ENCODE peak calls at places on chromosomes 7 and 10, in four cellular contexts. Z is left ventricle myocardium inferior, K is psoas muscle, W is lower lobe of right lung. F is an unnamed sample. For H3K4me1, the result is how much of the 10 kb centered on the place peaks cover.

GRCh38 chr7:80666376-80666775 is 27.9 kb downstream of the CD36 start:
- DNase-seq in Z (no peak), W (no peak), K (no peak), F (no peak)

GRCh38 chr10:88117869-88118632 is 254.6 kb downstream of the PTEN start:
- DNase-seq in W (no peak), Z (no peak), K (no peak), F (no peak)

GRCh38 chr7:17984288-17984687 is 43.4 kb downstream of the PRPS1L1 start:
- DNase-seq in W (no peak), Z (no peak), K (no peak), F (no peak)

GRCh38 chr10:116014859-116015258 is 258.1 kb downstream of the GFRA1 start:
- DNase-seq in Z (no peak), K (no peak), W (no peak), F (no peak)

GRCh38 chr10:25226775-25227682 is 52.2 kb downstream of the GPR158 start:
- DNase-seq in W (no peak), K (no peak), Z (no peak), F (no peak)

GRCh38 chr7:1693419-1693990 is 23.4 kb downstream of the ELFN1 start:
- DNase-seq in Z (peak), W (peak), K (peak), F (peak)

GRCh38 chr7:40822861-40823260 is 688.1 kb downstream of the SUGCT start:
- DNase-seq in W (no peak), K (no peak), Z (no peak), F (no peak)

GRCh38 chr7:2807455-2807845 is 36.7 kb downstream of the GNA12 start:
- DNase-seq in K (no peak), Z (no peak), W (no peak), F (no peak)

GRCh38 chr7:98314469-98314868 is 33.0 kb downstream of the BRI3 start:
- DNase-seq in Z (no peak), K (no peak), W (no peak), F (no peak)

GRCh38 chr7:16193631-16194030 is 227.7 kb downstream of the CRPPA start:
- DNase-seq in Z (no peak), K (no peak), W (no peak), F (no peak)

GRCh38 chr7:119720541-119720940 is 552.4 kb upstream of the KCND2 start:
- DNase-seq in K (no peak), W (no peak), Z (no peak), F (no peak)

GRCh38 chr7:6392712-6393666 is 54.8 kb downstream of the DAGLB start:
- DNase-seq in Z (peak), W (peak), K (peak), F (peak)

GRCh38 chr7:69349291-69349690 is 249.0 kb upstream of the AUTS2 start:
- DNase-seq in Z (no peak), W (no peak), K (no peak), F (no peak)
- TF ChIP-seq CTCF in Z (no peak), W (no peak), K (no peak), F (no peak)

GRCh38 chr10:30422296-30422695 is 11.7 kb upstream of the MAP3K8 start:
- DNase-seq in K (no peak), Z (no peak), W (no peak), F (no peak)
- H3K4me1 ChIP-seq in K (under half), Z (under half), W (under half), F (under half)

GRCh38 chr10:63007112-63007511 is 126.0 kb upstream of the NRBF2 start:
- DNase-seq in Z (no peak), K (no peak), W (no peak), F (no peak)

GRCh38 chr10:63008491-63008890 is 124.6 kb upstream of the NRBF2 start:
- DNase-seq in Z (no peak), W (no peak), K (no peak), F (no peak)

GRCh38 chr10:63005246-63005645 is 127.9 kb upstream of the NRBF2 start:
- DNase-seq in W (no peak), K (no peak), Z (no peak), F (no peak)

GRCh38 chr10:63003816-63004453 is 129.2 kb upstream of the NRBF2 start:
- DNase-seq in W (no peak), Z (no peak), K (no peak), F (no peak)
- TF ChIP-seq CTCF in W (peak), Z (peak), K (peak), F (no peak)

GRCh38 chr10:133357293-133358151 is at the start of gene FUOM:
- DNase-seq in K (peak), W (peak), Z (peak), F (peak)

GRCh38 chr10:133355266-133355665 is 2.6 kb downstream of the FUOM start:
- DNase-seq in K (peak), Z (no peak), W (peak), F (no peak)

GRCh38 chr10:133356953-133357292 is 896 bp downstream of the FUOM start:
- DNase-seq in W (no peak), K (no peak), Z (no peak), F (no peak)

GRCh38 chr10:133355991-133356390 is 1.8 kb downstream of the FUOM start:
- DNase-seq in K (peak), Z (no peak), W (no peak), F (no peak)

GRCh38 chr10:133356549-133356948 is 1.3 kb downstream of the FUOM start:
- DNase-seq in Z (no peak), W (peak), K (peak), F (no peak)
- H3K4me1 ChIP-seq in Z (under half), W (under half), K (under half), F (under half)

GRCh38 chr10:53422223-53422888 is 649.8 kb upstream of the MBL2 start:
- DNase-seq in K (no peak), Z (no peak), W (no peak), F (no peak)
- TF ChIP-seq CTCF in K (no peak), Z (no peak), W (no peak), F (no peak)

GRCh38 chr7:27514861-27515260 is 147.8 kb downstream of the HIBADH start:
- DNase-seq in W (no peak), Z (no peak), K (no peak), F (no peak)
- H3K4me1 ChIP-seq in W (under half), Z (under half), K (under half), F (under half)

GRCh38 chr7:39071116-39071515 is 93.4 kb downstream of the POU6F2 start:
- DNase-seq in K (no peak), Z (no peak), W (no peak), F (no peak)
- TF ChIP-seq CTCF in K (no peak), Z (no peak), W (no peak), F (no peak)

DNA sequence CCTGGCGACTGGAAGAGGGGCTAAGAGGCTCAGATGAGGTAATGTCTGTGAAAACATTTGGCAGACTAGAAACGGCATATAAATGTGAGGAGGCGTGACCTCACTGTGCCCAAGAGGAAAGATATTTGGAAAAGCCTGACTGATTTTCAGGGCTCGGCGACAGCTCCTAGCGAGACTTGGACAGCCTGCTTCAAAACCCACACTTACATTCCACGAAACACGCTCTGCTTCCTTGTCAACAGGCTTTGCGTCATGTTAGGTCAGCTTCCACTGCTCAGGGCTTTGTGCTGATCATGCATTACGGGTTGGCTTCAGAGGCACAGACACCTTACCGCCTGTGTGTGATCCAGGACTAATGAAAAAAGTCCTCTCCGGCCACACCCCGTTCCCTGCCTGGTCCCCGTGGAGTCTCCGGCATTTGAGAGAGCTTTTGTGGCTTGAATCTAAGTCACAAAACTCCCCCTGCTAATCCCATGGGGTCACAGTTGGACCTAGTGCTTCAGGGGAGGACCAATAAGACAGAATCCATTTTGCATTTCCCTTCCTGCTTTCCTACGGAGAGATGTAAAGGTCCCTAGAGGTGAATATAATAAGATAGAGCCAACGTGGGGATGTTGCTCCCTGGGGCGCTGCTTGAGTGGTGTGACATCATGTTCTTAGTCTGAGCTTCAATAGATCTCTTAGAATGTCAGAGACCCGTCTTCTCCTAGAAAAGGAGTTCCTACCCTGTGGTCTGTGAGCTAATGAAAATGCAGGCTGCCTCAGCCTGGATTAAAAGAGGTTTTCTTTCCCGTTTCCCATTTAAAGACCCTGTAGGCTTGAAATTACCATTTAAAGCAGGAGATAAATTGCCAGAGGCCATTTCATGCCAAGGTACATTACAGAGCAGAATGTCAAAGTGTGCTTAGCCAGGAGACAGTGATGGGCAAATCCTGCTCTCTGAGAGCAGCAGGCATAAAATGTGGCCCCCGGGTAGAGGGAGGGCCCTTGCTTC is 25.4 kb downstream of the FGFBP3 start:
- DNase-seq in K (peak), Z (peak), W (no peak), F (no peak)
- H3K4me1 ChIP-seq in K (under half), Z (under half), W (under half), F (under half)

GRCh38 chr10:90148121-90148855 is 446.9 kb downstream of the KIF20B start:
- DNase-seq in Z (no peak), K (no peak), W (no peak), F (no peak)
- TF ChIP-seq CTCF in Z (peak), K (no peak), W (peak), F (no peak)